ENCODE peak calls at places on chromosomes 13 and 19, in nine cellular contexts. J, E, U, I, P, V, W, G and R are unnamed samples.

GRCh38 chr13:101799196-101799595 is 346.7 kb downstream of the ITGBL1 start:
- DNase-seq in P (no peak), G (no peak), U (no peak), W (no peak), I (no peak), J (no peak), V (no peak), E (no peak), R (no peak)

GRCh38 chr13:90454002-90454636 is 893.4 kb upstream of the MIR17HG start:
- DNase-seq in G (no peak), I (no peak), P (no peak), U (no peak), E (no peak), J (no peak), V (no peak), W (peak; percentile 14), R (no peak)

GRCh38 chr19:14432817-14433453 is at the start of gene PKN1:
- DNase-seq in I (peak; percentile 67), V (no peak), U (peak; percentile 53), E (peak; percentile 35), W (peak; percentile 46), G (peak; percentile 71), P (peak; percentile 41), J (no peak), R (peak; percentile 69)

GRCh38 chr13:113941571-113942191 is 32.2 kb downstream of the C13orf46 start:
- DNase-seq in P (peak; percentile 34), J (no peak), G (no peak), V (peak; percentile 14), W (no peak), U (no peak), E (peak; percentile 43), I (no peak), R (no peak)

GRCh38 chr13:93029536-93029935 is 197.1 kb upstream of the GPC6 start:
- DNase-seq in V (peak; percentile 56), W (no peak), U (no peak), P (no peak), J (no peak), G (no peak), E (peak; percentile 23), I (no peak), R (no peak)

GRCh38 chr13:78978381-78978998 is 319.5 kb upstream of the OBI1 start:
- DNase-seq in U (peak; percentile 72), G (peak; percentile 53), P (peak; percentile 37), E (peak; percentile 63), I (peak; percentile 52), V (peak; percentile 68), W (peak; percentile 68), J (peak; percentile 14), R (peak; percentile 8)

GRCh38 chr19:10395436-10395835 is 7.9 kb downstream of the CDC37 start:
- DNase-seq in G (no peak), I (no peak), V (no peak), J (no peak), P (no peak), U (no peak), W (no peak), E (no peak), R (no peak)

GRCh38 chr13:37475966-37476365 is 122.6 kb downstream of the POSTN start:
- DNase-seq in P (no peak), E (peak; percentile 47), I (no peak), W (no peak), J (no peak), G (no peak), V (peak; percentile 65), U (no peak), R (no peak)

GRCh38 chr19:16659464-16659831 is 496 bp downstream of the SMIM7 start:
- DNase-seq in J (no peak), U (no peak), E (no peak), G (no peak), V (no peak), I (no peak), W (no peak), P (no peak), R (no peak)

GRCh38 chr19:16657384-16657783 is 2.6 kb downstream of the SMIM7 start:
- DNase-seq in G (no peak), P (no peak), J (no peak), U (no peak), V (no peak), I (no peak), E (no peak), W (no peak), R (no peak)

GRCh38 chr19:16661480-16662034 is 618 bp downstream of the TMEM38A start:
- DNase-seq in J (no peak), G (no peak), E (no peak), V (no peak), I (no peak), W (no peak), P (no peak), U (peak; percentile 57), R (peak; percentile 6)

GRCh38 chr19:16660763-16661479 is at the start of gene TMEM38A:
- DNase-seq in P (peak; percentile 55), J (no peak), W (peak; percentile 45), V (no peak), I (peak; percentile 22), G (no peak), U (peak; percentile 36), E (no peak), R (peak; percentile 60)

GRCh38 chr19:16659832-16660708 is at the start of gene SMIM7:
- DNase-seq in J (peak; percentile 97), E (peak; percentile 98), I (peak; percentile 98), P (peak; percentile 100), U (peak; percentile 99), G (peak; percentile 98), V (peak; percentile 97), W (peak; percentile 98), R (peak; percentile 96)
- TF ChIP-seq CTCF in J (peak; percentile 11), E (no peak), I (no peak), P (no peak), U (peak; percentile 26), G (peak; percentile 68), V (peak; percentile 20), W (no peak), R (no peak)

GRCh38 chr19:47363758-47364529 is 14.8 kb downstream of the DHX34 start:
- DNase-seq in G (no peak), I (peak; percentile 18), W (no peak), V (peak; percentile 20), E (peak; percentile 6), P (no peak), J (no peak), U (no peak), R (no peak)

GRCh38 chr19:47353307-47353712 is 4.2 kb downstream of the DHX34 start:
- DNase-seq in E (no peak), J (no peak), W (no peak), U (no peak), G (no peak), P (no peak), I (no peak), V (no peak), R (peak; percentile 20)

GRCh38 chr19:47362321-47362720 is 13.2 kb downstream of the DHX34 start:
- DNase-seq in U (no peak), E (no peak), V (no peak), W (no peak), J (no peak), G (no peak), P (no peak), I (no peak), R (no peak)

GRCh38 chr19:47356900-47357299 is 7.8 kb downstream of the DHX34 start:
- DNase-seq in E (no peak), I (no peak), V (no peak), J (no peak), P (no peak), G (no peak), W (peak; percentile 26), U (no peak), R (no peak)

DNA sequence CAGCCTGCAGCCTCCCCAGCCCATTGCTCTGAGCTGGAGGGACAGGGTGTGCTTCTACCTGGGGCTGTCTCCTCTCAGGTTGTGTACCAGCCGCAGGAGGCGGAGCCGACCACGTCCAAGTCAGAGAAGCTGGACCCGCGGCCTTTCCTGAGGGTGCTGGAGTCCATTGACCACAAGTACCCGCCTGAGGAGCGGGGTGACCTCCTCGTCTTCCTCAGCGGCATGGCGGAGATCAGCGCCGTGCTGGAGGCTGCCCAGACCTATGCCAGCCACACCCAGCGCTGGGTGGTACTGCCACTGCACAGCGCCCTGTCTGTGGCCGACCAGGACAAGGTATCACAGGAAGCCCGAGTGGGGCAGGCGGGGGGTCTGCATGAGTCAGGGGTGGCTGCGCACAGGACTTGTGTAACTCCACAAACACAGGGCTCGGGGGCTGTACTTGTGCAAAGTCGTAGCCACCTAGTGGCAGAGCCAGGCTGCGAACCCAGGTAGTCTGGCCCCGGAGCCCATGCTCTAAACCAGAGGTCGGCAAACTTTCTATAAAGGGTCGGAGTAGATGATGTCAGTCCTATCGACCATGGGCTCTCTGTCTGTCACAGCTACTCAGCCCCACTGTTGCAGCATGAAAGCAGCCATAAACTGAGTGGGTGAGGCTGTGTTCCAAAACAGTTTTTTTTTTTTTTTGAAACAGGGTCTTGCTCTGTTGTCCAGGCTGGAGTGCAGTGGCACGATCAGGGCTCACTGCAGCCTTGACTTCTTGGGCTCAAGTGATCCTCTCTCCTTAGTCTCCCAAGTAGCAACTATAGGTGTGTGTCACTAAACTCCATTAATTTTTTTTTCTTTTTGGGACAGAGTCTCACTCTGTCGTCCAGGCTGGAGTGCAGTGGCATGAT is 8.9 kb downstream of the DHX34 start:
- DNase-seq in G (peak; percentile 25), W (no peak), I (peak; percentile 26), E (no peak), U (no peak), J (no peak), P (no peak), V (peak; percentile 7), R (no peak)
- TF ChIP-seq CTCF in G (peak; percentile 48), W (peak; percentile 52), I (peak; percentile 46), E (peak; percentile 11), U (no peak), J (no peak), P (no peak), V (peak; percentile 55), R (peak; percentile 55)

GRCh38 chr13:48731957-48732569 is 78.3 kb downstream of the CYSLTR2 start:
- DNase-seq in W (peak; percentile 36), I (peak; percentile 58), G (no peak), P (no peak), J (no peak), V (no peak), U (peak; percentile 75), E (peak; percentile 12), R (peak; percentile 57)
- TF ChIP-seq CTCF in W (peak; percentile 79), I (peak; percentile 75), G (peak; percentile 50), P (no peak), J (peak; percentile 65), V (peak; percentile 79), U (peak; percentile 27), E (peak; percentile 53), R (peak; percentile 61)

GRCh38 chr19:29448046-29448445 is 77.7 kb upstream of the VSTM2B start:
- DNase-seq in E (no peak), U (no peak), J (no peak), P (no peak), W (no peak), I (no peak), V (no peak), G (no peak), R (no peak)

GRCh38 chr19:29446331-29446730 is 79.5 kb upstream of the VSTM2B start:
- DNase-seq in I (no peak), P (no peak), J (no peak), V (no peak), U (no peak), W (no peak), E (no peak), G (no peak), R (no peak)

GRCh38 chr19:29449371-29449770 is 76.4 kb upstream of the VSTM2B start:
- DNase-seq in U (no peak), E (no peak), J (no peak), P (no peak), V (no peak), W (no peak), I (no peak), G (no peak), R (no peak)

GRCh38 chr19:29454109-29454508 is 71.7 kb upstream of the VSTM2B start:
- DNase-seq in J (no peak), V (no peak), G (no peak), I (no peak), W (no peak), U (no peak), E (no peak), P (no peak), R (no peak)

DNA sequence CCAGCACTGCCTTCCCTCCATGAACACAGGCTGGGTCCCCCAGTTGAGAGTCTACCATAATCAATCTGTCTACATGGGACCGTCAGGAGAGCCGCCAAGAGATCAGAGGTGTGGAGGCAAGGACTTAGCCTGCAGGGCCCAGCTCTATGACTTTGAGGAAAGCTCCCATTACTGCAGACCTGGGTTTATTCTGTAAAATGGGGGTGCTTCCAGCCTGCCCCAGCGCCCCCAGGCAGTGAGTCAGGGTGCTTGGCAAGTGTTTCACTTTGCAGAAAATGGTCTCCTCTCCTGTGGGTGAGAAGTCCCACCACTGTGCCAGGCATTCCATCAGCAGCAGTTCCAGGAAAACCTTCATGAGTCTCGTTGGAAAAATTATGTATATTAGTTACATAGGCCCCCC is 75.5 kb upstream of the VSTM2B start:
- DNase-seq in U (no peak), E (no peak), G (no peak), W (no peak), P (no peak), J (no peak), I (no peak), V (no peak), R (no peak)
- TF ChIP-seq CTCF in U (no peak), E (no peak), G (no peak), W (no peak), P (no peak), J (no peak), I (no peak), V (no peak), R (no peak)